ENCODE peak calls at places on chromosomes 1 and 21, in ten cellular contexts. S is neural crest cell; C is right cardiac atrium; R is AG08395; M is posterior cingulate gyrus; P is AG09319; B is HTR-8/SVneo; I is activated CD4-positive, alpha-beta T cell treated with anti-CD3 and anti-CD28 coated beads for 24 hours; H is stromal cell of bone marrow; A is nephron progenitor cell. F is an unnamed sample.

GRCh38 chr1:155086182-155086741 is 7.6 kb downstream of the EFNA3 start:
- DNase-seq in S (peak), C (peak), R (peak), M (peak), P (no peak), B (peak), I (peak), H (no peak), A (peak), F (no peak)

GRCh38 chr21:37146320-37147225 is 73.5 kb downstream of the TTC3 start:
- DNase-seq in S (no peak), C (no peak), R (no peak), M (no peak), P (no peak), B (no peak), I (no peak), H (no peak), A (no peak), F (no peak)

GRCh38 chr1:145785481-145785880 is 38.4 kb downstream of the RNF115 start:
- DNase-seq in S (no peak), C (no peak), R (no peak), M (no peak), P (no peak), B (no peak), I (no peak), H (no peak), A (no peak), F (no peak)

GRCh38 chr1:112358798-112359408 is 37.1 kb upstream of the CTTNBP2NL start:
- DNase-seq in S (peak), C (peak), R (peak), M (peak), P (peak), B (peak), I (no peak), H (peak), A (peak), F (peak)

GRCh38 chr1:8166436-8166835 is 140.3 kb upstream of the ERRFI1 start:
- DNase-seq in S (no peak), C (no peak), R (no peak), M (peak), P (no peak), B (no peak), I (no peak), H (no peak), A (no peak), F (no peak)

GRCh38 chr1:106717561-106717960 is 338.9 kb upstream of the PRMT6 start:
- DNase-seq in S (no peak), C (no peak), R (no peak), M (no peak), P (peak), B (no peak), I (no peak), H (no peak), A (no peak), F (no peak)

GRCh38 chr1:25082216-25082899 is 149.9 kb downstream of the SYF2 start:
- DNase-seq in S (no peak), C (no peak), R (no peak), M (no peak), P (no peak), B (peak), I (no peak), H (no peak), A (no peak), F (no peak)

GRCh38 chr1:229410692-229411433 is 23.0 kb downstream of the ACTA1 start:
- DNase-seq in S (no peak), C (peak), R (peak), M (peak), P (peak), B (peak), I (no peak), H (peak), A (no peak), F (peak)

GRCh38 chr21:17351766-17352165 is 161.1 kb upstream of the CXADR start:
- DNase-seq in S (no peak), C (no peak), R (no peak), M (no peak), P (no peak), B (no peak), I (no peak), H (no peak), A (no peak), F (no peak)

GRCh38 chr1:1435911-1436633 is 582 bp downstream of the VWA1 start:
- DNase-seq in S (no peak), C (peak), R (no peak), M (no peak), P (no peak), B (no peak), I (no peak), H (no peak), A (no peak), F (no peak)

GRCh38 chr1:116334868-116335649 is 38.0 kb upstream of the ATP1A1 start:
- DNase-seq in S (no peak), C (no peak), R (no peak), M (no peak), P (no peak), B (no peak), I (no peak), H (no peak), A (no peak), F (no peak)

GRCh38 chr1:53640696-53641065 is 98.3 kb downstream of the GLIS1 start:
- DNase-seq in S (no peak), C (no peak), R (no peak), M (no peak), P (no peak), B (no peak), I (no peak), H (no peak), A (no peak), F (no peak)

GRCh38 chr1:213131851-213132655 is 81.0 kb downstream of the RPS6KC1 start:
- DNase-seq in S (no peak), C (no peak), R (no peak), M (no peak), P (no peak), B (no peak), I (no peak), H (no peak), A (no peak), F (no peak)

GRCh38 chr1:96632045-96632664 is 89.4 kb upstream of the PTBP2 start:
- DNase-seq in S (no peak), C (no peak), R (no peak), M (no peak), P (no peak), B (no peak), I (no peak), H (no peak), A (no peak), F (no peak)

GRCh38 chr1:154749078-154749760 is 120.9 kb downstream of the KCNN3 start:
- DNase-seq in S (no peak), C (no peak), R (peak), M (no peak), P (no peak), B (no peak), I (no peak), H (no peak), A (no peak), F (no peak)

GRCh38 chr1:11951901-11952300 is 17.4 kb downstream of the PLOD1 start:
- DNase-seq in S (no peak), C (no peak), R (no peak), M (no peak), P (no peak), B (no peak), I (no peak), H (no peak), A (no peak), F (no peak)

GRCh38 chr1:218742478-218743260 is 397.5 kb downstream of the TGFB2 start:
- DNase-seq in S (no peak), C (no peak), R (no peak), M (no peak), P (no peak), B (no peak), I (no peak), H (no peak), A (no peak), F (no peak)

GRCh38 chr1:239914827-239915231 is 176.9 kb upstream of the FMN2 start:
- DNase-seq in S (no peak), C (no peak), R (peak), M (no peak), P (peak), B (peak), I (no peak), H (peak), A (no peak), F (peak)

GRCh38 chr1:148354284-148354869 is 128.7 kb downstream of the PPIAL4G start:
- DNase-seq in S (no peak), C (no peak), R (no peak), M (no peak), P (no peak), B (no peak), I (no peak), H (no peak), A (no peak), F (no peak)

GRCh38 chr1:205301220-205301821 is 20.2 kb downstream of the NUAK2 start:
- DNase-seq in S (peak), C (no peak), R (peak), M (no peak), P (peak), B (peak), I (no peak), H (no peak), A (peak), F (peak)

GRCh38 chr1:110464340-110464739 is 13.4 kb downstream of the PROK1 start:
- DNase-seq in S (no peak), C (no peak), R (no peak), M (no peak), P (peak), B (no peak), I (no peak), H (no peak), A (no peak), F (no peak)

GRCh38 chr1:172400073-172400737 is 20.3 kb upstream of the C1orf105 start:
- DNase-seq in S (no peak), C (no peak), R (no peak), M (no peak), P (no peak), B (no peak), I (no peak), H (no peak), A (no peak), F (no peak)

GRCh38 chr1:154186177-154186576 is 5.7 kb downstream of the TPM3 start:
- DNase-seq in S (peak), C (peak), R (no peak), M (peak), P (no peak), B (peak), I (peak), H (no peak), A (peak), F (no peak)

GRCh38 chr1:85344256-85344694 is 67.8 kb upstream of the BCL10 start:
- DNase-seq in S (no peak), C (no peak), R (peak), M (no peak), P (no peak), B (no peak), I (no peak), H (no peak), A (peak), F (peak)

GRCh38 chr1:150484431-150484830 is 2.8 kb upstream of the TARS2 start:
- DNase-seq in S (no peak), C (no peak), R (peak), M (no peak), P (no peak), B (no peak), I (no peak), H (peak), A (no peak), F (no peak)

GRCh38 chr1:179978199-179979079 is 23.8 kb downstream of the CEP350 start:
- DNase-seq in S (no peak), C (no peak), R (no peak), M (no peak), P (no peak), B (no peak), I (no peak), H (no peak), A (no peak), F (no peak)

GRCh38 chr1:203142124-203142523 is 14.6 kb downstream of the ADORA1 start:
- DNase-seq in S (no peak), C (no peak), R (no peak), M (no peak), P (no peak), B (no peak), I (no peak), H (no peak), A (no peak), F (no peak)

GRCh38 chr1:29708381-29708780 is 472.1 kb downstream of the PTPRU start:
- DNase-seq in S (no peak), C (no peak), R (peak), M (no peak), P (no peak), B (no peak), I (no peak), H (no peak), A (no peak), F (no peak)

GRCh38 chr1:244466724-244467123 is 5.7 kb downstream of the CATSPERE start:
- DNase-seq in S (no peak), C (no peak), R (no peak), M (no peak), P (no peak), B (no peak), I (no peak), H (no peak), A (no peak), F (no peak)

GRCh38 chr1:178060789-178061556 is 32.9 kb upstream of the RASAL2 start:
- DNase-seq in S (no peak), C (no peak), R (peak), M (no peak), P (peak), B (peak), I (no peak), H (peak), A (no peak), F (no peak)

GRCh38 chr1:229249854-229250644 is 20.9 kb upstream of the RAB4A start:
- DNase-seq in S (no peak), C (no peak), R (no peak), M (no peak), P (no peak), B (no peak), I (no peak), H (no peak), A (no peak), F (no peak)

GRCh38 chr1:81237531-81238528 is 562.9 kb upstream of the ADGRL2 start:
- DNase-seq in S (no peak), C (no peak), R (no peak), M (no peak), P (no peak), B (no peak), I (no peak), H (no peak), A (no peak), F (no peak)

GRCh38 chr1:43978551-43979260 is at the start of gene B4GALT2:
- DNase-seq in S (no peak), C (peak), R (peak), M (no peak), P (no peak), B (no peak), I (peak), H (no peak), A (peak), F (peak)

GRCh38 chr1:17617787-17618557 is 78.5 kb downstream of the ARHGEF10L start:
- DNase-seq in S (no peak), C (peak), R (no peak), M (peak), P (no peak), B (no peak), I (no peak), H (no peak), A (no peak), F (peak)

GRCh38 chr1:14365226-14365994 is 233.1 kb upstream of the KAZN start:
- DNase-seq in S (no peak), C (no peak), R (no peak), M (no peak), P (no peak), B (no peak), I (no peak), H (no peak), A (no peak), F (no peak)

GRCh38 chr1:232952514-232953175 is 2.2 kb downstream of the NTPCR start:
- DNase-seq in S (peak), C (peak), R (peak), M (peak), P (no peak), B (peak), I (no peak), H (no peak), A (peak), F (no peak)